ENCODE peak calls at places on chromosomes 4 and X, in four cellular contexts. One of them, this sample, is unnamed. For H3K4me1, the result is how much of the 10 kb centered on the place peaks cover.

GRCh38 chr4:109424093-109424818 is 9.4 kb upstream of the SEC24B start:
- DNase-seq in body of pancreas: no peak
- DNase-seq in Caco-2: peak
- DNase-seq in mesenchymal stem cell: no peak
- DNase-seq in this sample: no peak

GRCh38 chrX:139290310-139290709 is 240.2 kb upstream of the F9 start:
- DNase-seq in body of pancreas: no peak
- DNase-seq in Caco-2: no peak
- DNase-seq in mesenchymal stem cell: no peak
- DNase-seq in this sample: no peak

GRCh38 chr4:30821891-30822612 is 101.9 kb downstream of the PCDH7 start:
- DNase-seq in body of pancreas: no peak
- DNase-seq in Caco-2: no peak
- DNase-seq in mesenchymal stem cell: peak
- DNase-seq in this sample: no peak

GRCh38 chr4:6873792-6874461 is 35.7 kb upstream of the TBC1D14 start:
- DNase-seq in body of pancreas: peak
- DNase-seq in Caco-2: peak
- DNase-seq in mesenchymal stem cell: peak
- DNase-seq in this sample: peak

GRCh38 chr4:15327311-15328298 is 100.2 kb upstream of the C1QTNF7 start:
- DNase-seq in body of pancreas: no peak
- DNase-seq in Caco-2: no peak
- DNase-seq in mesenchymal stem cell: peak
- DNase-seq in this sample: no peak

GRCh38 chr4:26088433-26088928 is 174.5 kb downstream of the SMIM20 start:
- DNase-seq in body of pancreas: no peak
- DNase-seq in Caco-2: no peak
- DNase-seq in mesenchymal stem cell: no peak
- DNase-seq in this sample: no peak

GRCh38 chr4:1720163-1720983 is 750 bp downstream of the TMEM129 start:
- DNase-seq in body of pancreas: no peak
- DNase-seq in Caco-2: no peak
- DNase-seq in mesenchymal stem cell: peak
- DNase-seq in this sample: peak

GRCh38 chr4:165326831-165327210 is 648 bp upstream of the MSMO1 start:
- DNase-seq in body of pancreas: peak
- DNase-seq in Caco-2: no peak
- DNase-seq in mesenchymal stem cell: no peak
- DNase-seq in this sample: no peak

GRCh38 chrX:13208281-13208935 is 111.4 kb downstream of the ATXN3L start:
- DNase-seq in body of pancreas: no peak
- DNase-seq in Caco-2: no peak
- DNase-seq in mesenchymal stem cell: no peak
- DNase-seq in this sample: no peak

GRCh38 chr4:148431401-148431800 is 10.8 kb downstream of the NR3C2 start:
- DNase-seq in body of pancreas: no peak
- DNase-seq in Caco-2: no peak
- DNase-seq in mesenchymal stem cell: no peak
- DNase-seq in this sample: no peak

GRCh38 chr4:83009529-83009928 is 1.1 kb downstream of the LIN54 start:
- DNase-seq in body of pancreas: no peak
- DNase-seq in Caco-2: no peak
- DNase-seq in mesenchymal stem cell: peak
- DNase-seq in this sample: no peak
- H3K4me1 ChIP-seq in body of pancreas: under half
- H3K4me1 ChIP-seq in Caco-2: under half
- H3K4me1 ChIP-seq in mesenchymal stem cell: under half
- H3K4me1 ChIP-seq in this sample: under half

GRCh38 chr4:87053802-87054767 is 119.3 kb downstream of the AFF1 start:
- DNase-seq in body of pancreas: no peak
- DNase-seq in Caco-2: no peak
- DNase-seq in mesenchymal stem cell: no peak
- DNase-seq in this sample: no peak
- H3K4me1 ChIP-seq in body of pancreas: half or more
- H3K4me1 ChIP-seq in Caco-2: under half
- H3K4me1 ChIP-seq in mesenchymal stem cell: under half
- H3K4me1 ChIP-seq in this sample: under half

GRCh38 chr4:173746424-173746823 is 216.4 kb upstream of the HAND2 start:
- DNase-seq in body of pancreas: no peak
- DNase-seq in Caco-2: no peak
- DNase-seq in mesenchymal stem cell: no peak
- DNase-seq in this sample: no peak
- H3K4me1 ChIP-seq in body of pancreas: under half
- H3K4me1 ChIP-seq in Caco-2: under half
- H3K4me1 ChIP-seq in mesenchymal stem cell: under half
- H3K4me1 ChIP-seq in this sample: under half

GRCh38 chr4:168888715-168889215 is 121.3 kb downstream of the CBR4 start:
- DNase-seq in body of pancreas: no peak
- DNase-seq in Caco-2: no peak
- DNase-seq in mesenchymal stem cell: no peak
- DNase-seq in this sample: no peak
- H3K4me1 ChIP-seq in body of pancreas: under half
- H3K4me1 ChIP-seq in Caco-2: under half
- H3K4me1 ChIP-seq in mesenchymal stem cell: under half
- H3K4me1 ChIP-seq in this sample: under half

DNA sequence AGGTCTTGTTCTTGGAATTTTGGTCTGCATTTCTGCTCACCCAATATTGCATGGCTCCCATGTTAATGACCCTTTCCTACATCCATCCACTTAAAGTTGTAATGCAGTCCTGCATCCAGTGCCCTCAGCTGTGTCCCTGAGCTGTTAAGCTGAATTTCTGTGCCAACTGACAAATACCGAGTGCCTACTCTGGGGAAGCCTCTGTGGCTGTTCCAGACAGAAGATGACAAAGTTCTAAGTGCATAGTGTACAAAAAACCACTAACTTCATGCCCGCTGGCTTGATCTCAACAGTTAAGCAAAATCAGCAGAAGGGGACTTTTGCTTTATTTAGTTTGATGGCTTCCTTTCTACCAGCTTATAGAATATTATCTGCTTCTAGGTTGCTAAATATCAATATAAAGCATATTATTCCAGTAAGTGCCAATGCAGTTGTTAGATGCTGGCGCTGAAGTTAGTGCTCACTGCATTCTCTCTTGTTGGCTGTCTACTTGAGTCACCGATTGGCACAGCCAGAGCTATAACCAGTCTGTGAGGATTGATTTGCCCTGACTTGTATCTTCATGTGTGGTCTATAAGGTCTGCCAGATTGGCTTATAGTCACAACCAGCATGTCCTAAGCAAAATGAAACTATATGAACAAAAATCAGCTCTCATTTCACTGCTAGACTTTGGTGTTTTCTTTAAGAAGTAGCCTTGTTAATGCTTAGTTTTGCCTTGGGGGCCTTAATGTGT is 98.9 kb downstream of the KLHL8 start:
- DNase-seq in body of pancreas: no peak
- DNase-seq in Caco-2: no peak
- DNase-seq in mesenchymal stem cell: no peak
- DNase-seq in this sample: no peak
- H3K4me1 ChIP-seq in body of pancreas: under half
- H3K4me1 ChIP-seq in Caco-2: half or more
- H3K4me1 ChIP-seq in mesenchymal stem cell: under half
- H3K4me1 ChIP-seq in this sample: under half

GRCh38 chr4:185836268-185837084 is 24.5 kb upstream of the SORBS2 start:
- DNase-seq in body of pancreas: no peak
- DNase-seq in Caco-2: no peak
- DNase-seq in mesenchymal stem cell: no peak
- DNase-seq in this sample: no peak

GRCh38 chr4:185835814-185836213 is 23.8 kb upstream of the SORBS2 start:
- DNase-seq in body of pancreas: no peak
- DNase-seq in Caco-2: no peak
- DNase-seq in mesenchymal stem cell: no peak
- DNase-seq in this sample: no peak

GRCh38 chr4:185834088-185834487 is 22.1 kb upstream of the SORBS2 start:
- DNase-seq in body of pancreas: no peak
- DNase-seq in Caco-2: no peak
- DNase-seq in mesenchymal stem cell: no peak
- DNase-seq in this sample: no peak

GRCh38 chr4:185834778-185835177 is 22.8 kb upstream of the SORBS2 start:
- DNase-seq in body of pancreas: no peak
- DNase-seq in Caco-2: no peak
- DNase-seq in mesenchymal stem cell: no peak
- DNase-seq in this sample: no peak

DNA sequence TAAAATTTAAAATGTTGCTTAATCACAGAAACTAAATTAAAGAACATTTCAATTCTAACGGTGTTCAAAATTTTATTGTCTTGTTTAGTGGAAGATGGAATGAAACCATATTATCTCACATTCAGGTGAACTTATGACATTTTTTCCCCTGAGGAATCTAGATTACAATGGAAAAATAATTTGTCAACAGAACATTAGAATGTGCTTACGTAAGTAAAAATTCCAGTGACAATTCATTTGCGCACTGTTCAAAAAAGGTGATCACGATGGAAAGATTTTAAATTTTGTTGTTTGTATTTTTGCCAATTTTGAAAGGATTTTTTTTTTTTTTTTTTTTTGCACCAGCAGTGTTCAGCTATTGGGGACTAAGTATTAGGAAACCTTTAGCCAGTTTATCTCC is 23.3 kb upstream of the SORBS2 start:
- DNase-seq in body of pancreas: no peak
- DNase-seq in Caco-2: no peak
- DNase-seq in mesenchymal stem cell: no peak
- DNase-seq in this sample: no peak
- H3K4me1 ChIP-seq in body of pancreas: half or more
- H3K4me1 ChIP-seq in Caco-2: half or more
- H3K4me1 ChIP-seq in mesenchymal stem cell: under half
- H3K4me1 ChIP-seq in this sample: under half